ENCODE peak calls at places on chromosomes 2 and 18, in five cellular contexts. One of them, this sample, is unnamed.

GRCh38 chr2:122203523-122203922 is 448.1 kb downstream of the TSN start:
- DNase-seq in stomach: no peak
- DNase-seq in adipocyte: peak; percentile 44
- DNase-seq in CD8-positive, alpha-beta memory T cell: no peak
- DNase-seq in ovary: no peak
- DNase-seq in this sample: no peak

GRCh38 chr18:23145613-23146012 is 10.3 kb downstream of the CABLES1 start:
- DNase-seq in ovary: no peak
- DNase-seq in CD8-positive, alpha-beta memory T cell: no peak
- DNase-seq in adipocyte: no peak
- DNase-seq in stomach: no peak
- DNase-seq in this sample: no peak

GRCh38 chr2:219765236-219765635 is 137.8 kb downstream of the SLC4A3 start:
- DNase-seq in stomach: no peak
- DNase-seq in adipocyte: no peak
- DNase-seq in ovary: no peak
- DNase-seq in CD8-positive, alpha-beta memory T cell: no peak
- DNase-seq in this sample: no peak

GRCh38 chr2:66582975-66583842 is 148.3 kb downstream of the MEIS1 start:
- DNase-seq in ovary: peak; percentile 35
- DNase-seq in stomach: no peak
- DNase-seq in CD8-positive, alpha-beta memory T cell: no peak
- DNase-seq in adipocyte: no peak
- DNase-seq in this sample: no peak

GRCh38 chr2:216503697-216504375 is 5.2 kb downstream of the RPL37A start:
- DNase-seq in stomach: no peak
- DNase-seq in CD8-positive, alpha-beta memory T cell: no peak
- DNase-seq in ovary: no peak
- DNase-seq in adipocyte: no peak
- DNase-seq in this sample: no peak

GRCh38 chr2:59706729-59707128 is 846.7 kb downstream of the BCL11A start:
- DNase-seq in CD8-positive, alpha-beta memory T cell: no peak
- DNase-seq in ovary: no peak
- DNase-seq in adipocyte: no peak
- DNase-seq in stomach: no peak
- DNase-seq in this sample: no peak

GRCh38 chr2:107376910-107377309 is 449.8 kb upstream of the RGPD4 start:
- DNase-seq in CD8-positive, alpha-beta memory T cell: no peak
- DNase-seq in stomach: no peak
- DNase-seq in ovary: no peak
- DNase-seq in adipocyte: no peak
- DNase-seq in this sample: no peak

GRCh38 chr18:54416459-54416858 is 58.8 kb downstream of the C18orf54 start:
- DNase-seq in adipocyte: peak; percentile 34
- DNase-seq in stomach: no peak
- DNase-seq in ovary: no peak
- DNase-seq in CD8-positive, alpha-beta memory T cell: no peak
- DNase-seq in this sample: no peak

GRCh38 chr2:157107877-157108276 is 149.6 kb upstream of the GALNT5 start:
- DNase-seq in adipocyte: no peak
- DNase-seq in CD8-positive, alpha-beta memory T cell: no peak
- DNase-seq in ovary: no peak
- DNase-seq in stomach: no peak
- DNase-seq in this sample: no peak

GRCh38 chr2:170869036-170869435 is 52.3 kb downstream of the GAD1 start:
- DNase-seq in adipocyte: no peak
- DNase-seq in ovary: no peak
- DNase-seq in stomach: no peak
- DNase-seq in CD8-positive, alpha-beta memory T cell: no peak
- DNase-seq in this sample: no peak

GRCh38 chr18:67813380-67814028 is 297.0 kb upstream of the DSEL start:
- DNase-seq in stomach: no peak
- DNase-seq in adipocyte: peak; percentile 38
- DNase-seq in CD8-positive, alpha-beta memory T cell: no peak
- DNase-seq in ovary: no peak
- DNase-seq in this sample: no peak

GRCh38 chr18:41517142-41517541 is 437.9 kb upstream of the PIK3C3 start:
- DNase-seq in adipocyte: peak; percentile 19
- DNase-seq in stomach: no peak
- DNase-seq in ovary: no peak
- DNase-seq in CD8-positive, alpha-beta memory T cell: no peak
- DNase-seq in this sample: no peak

GRCh38 chr2:175233135-175233719 is 51.7 kb upstream of the ATP5MC3 start:
- DNase-seq in CD8-positive, alpha-beta memory T cell: no peak
- DNase-seq in adipocyte: peak; percentile 63
- DNase-seq in stomach: no peak
- DNase-seq in ovary: no peak
- DNase-seq in this sample: no peak

GRCh38 chr18:79380816-79381806 is 14.6 kb upstream of the NFATC1 start:
- DNase-seq in ovary: peak; percentile 80
- DNase-seq in CD8-positive, alpha-beta memory T cell: peak; percentile 71
- DNase-seq in stomach: peak; percentile 74
- DNase-seq in adipocyte: peak; percentile 77
- DNase-seq in this sample: peak; percentile 52

GRCh38 chr18:48567388-48567787 is 28.6 kb downstream of the CTIF start:
- DNase-seq in stomach: no peak
- DNase-seq in CD8-positive, alpha-beta memory T cell: no peak
- DNase-seq in adipocyte: no peak
- DNase-seq in ovary: no peak
- DNase-seq in this sample: no peak

GRCh38 chr2:178072383-178073301 is at the start of gene PDE11A:
- DNase-seq in adipocyte: peak; percentile 85
- DNase-seq in ovary: peak; percentile 57
- DNase-seq in CD8-positive, alpha-beta memory T cell: no peak
- DNase-seq in stomach: peak; percentile 92
- DNase-seq in this sample: peak; percentile 92

GRCh38 chr2:167862296-167862695 is 385.1 kb downstream of the STK39 start:
- DNase-seq in stomach: no peak
- DNase-seq in adipocyte: no peak
- DNase-seq in ovary: no peak
- DNase-seq in CD8-positive, alpha-beta memory T cell: no peak
- DNase-seq in this sample: no peak

GRCh38 chr2:157264099-157264498 is 6.6 kb downstream of the GALNT5 start:
- DNase-seq in adipocyte: peak; percentile 82
- DNase-seq in ovary: no peak
- DNase-seq in CD8-positive, alpha-beta memory T cell: no peak
- DNase-seq in stomach: no peak
- DNase-seq in this sample: no peak

GRCh38 chr2:238190445-238190844 is 13.1 kb downstream of the ILKAP start:
- DNase-seq in CD8-positive, alpha-beta memory T cell: no peak
- DNase-seq in stomach: no peak
- DNase-seq in ovary: no peak
- DNase-seq in adipocyte: no peak
- DNase-seq in this sample: no peak

GRCh38 chr18:50099725-50100414 is 95.1 kb downstream of the MYO5B start:
- DNase-seq in adipocyte: peak; percentile 7
- DNase-seq in CD8-positive, alpha-beta memory T cell: no peak
- DNase-seq in stomach: no peak
- DNase-seq in ovary: no peak
- DNase-seq in this sample: no peak

GRCh38 chr2:37365669-37366068 is 21.2 kb downstream of the QPCT start:
- DNase-seq in ovary: no peak
- DNase-seq in CD8-positive, alpha-beta memory T cell: no peak
- DNase-seq in stomach: no peak
- DNase-seq in adipocyte: no peak
- DNase-seq in this sample: no peak

GRCh38 chr2:47251404-47251675 is 96.2 kb upstream of the STPG4 start:
- DNase-seq in CD8-positive, alpha-beta memory T cell: no peak
- DNase-seq in stomach: no peak
- DNase-seq in adipocyte: no peak
- DNase-seq in ovary: no peak
- DNase-seq in this sample: no peak

GRCh38 chr2:109348645-109349554 is 219.9 kb downstream of the SH3RF3 start:
- DNase-seq in adipocyte: no peak
- DNase-seq in ovary: no peak
- DNase-seq in CD8-positive, alpha-beta memory T cell: peak; percentile 67
- DNase-seq in stomach: no peak
- DNase-seq in this sample: no peak

GRCh38 chr2:39140322-39140847 is 19.5 kb upstream of the SOS1 start:
- DNase-seq in stomach: no peak
- DNase-seq in adipocyte: peak; percentile 61
- DNase-seq in CD8-positive, alpha-beta memory T cell: no peak
- DNase-seq in ovary: no peak
- DNase-seq in this sample: no peak

GRCh38 chr2:231604101-231604684 is 11.5 kb downstream of the TEX44 start:
- DNase-seq in CD8-positive, alpha-beta memory T cell: no peak
- DNase-seq in ovary: peak; percentile 76
- DNase-seq in adipocyte: no peak
- DNase-seq in stomach: peak; percentile 51
- DNase-seq in this sample: peak; percentile 28

GRCh38 chr2:234981197-234982095 is 29.6 kb downstream of the SH3BP4 start:
- DNase-seq in adipocyte: peak; percentile 97
- DNase-seq in CD8-positive, alpha-beta memory T cell: no peak
- DNase-seq in stomach: peak; percentile 63
- DNase-seq in ovary: peak; percentile 70
- DNase-seq in this sample: no peak
- H3K4me3 ChIP-seq in adipocyte: peak overlapping the region; percentile 49
- H3K4me3 ChIP-seq in CD8-positive, alpha-beta memory T cell: no peak overlapping the region
- H3K4me3 ChIP-seq in stomach: peak overlapping the region; percentile 24
- H3K4me3 ChIP-seq in ovary: peak overlapping the region; percentile 18
- H3K4me3 ChIP-seq in this sample: no peak overlapping the region

DNA sequence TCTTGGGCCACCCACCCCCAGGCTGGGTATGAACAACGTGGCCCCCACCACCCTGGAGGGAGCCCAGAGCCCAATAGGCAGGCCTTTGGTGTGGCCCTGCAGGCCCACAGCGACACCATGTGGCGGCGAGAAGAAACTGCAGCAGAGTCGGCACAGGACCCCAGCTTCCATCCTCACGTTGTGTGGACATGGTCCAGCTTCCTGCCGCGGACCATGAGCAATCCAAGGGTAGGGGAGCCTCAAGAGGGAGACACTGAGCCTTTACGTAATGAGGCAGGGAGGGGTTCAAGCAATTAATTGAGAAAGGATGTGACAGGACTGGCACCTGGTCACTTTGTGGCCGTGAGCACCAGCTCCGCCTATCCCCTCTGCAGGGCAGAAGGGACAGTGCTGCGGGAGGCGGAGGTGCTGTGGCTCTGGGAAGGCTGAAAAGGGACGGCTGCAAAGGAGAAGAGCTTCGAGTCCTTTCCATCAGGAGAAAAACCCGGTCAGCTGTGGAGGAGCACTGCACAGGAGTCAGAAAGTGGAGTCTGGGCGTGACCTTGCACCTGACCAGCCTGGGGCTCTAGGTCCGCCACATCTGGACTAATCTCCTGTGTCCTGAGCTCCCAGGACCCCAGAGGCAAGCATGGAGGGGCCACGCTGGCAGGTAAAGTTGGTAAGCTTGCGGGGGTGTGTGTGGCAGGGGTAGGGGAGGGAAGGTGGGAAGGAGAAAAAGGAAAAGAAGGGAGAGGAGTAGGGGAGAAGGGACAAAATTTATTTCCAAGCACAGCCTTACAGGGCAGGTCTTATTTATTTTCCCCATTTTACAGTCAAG is 44.9 kb downstream of the TMEM37 start:
- DNase-seq in CD8-positive, alpha-beta memory T cell: no peak
- DNase-seq in stomach: peak; percentile 63
- DNase-seq in ovary: peak; percentile 65
- DNase-seq in adipocyte: peak; percentile 68
- DNase-seq in this sample: peak; percentile 17
- H3K4me3 ChIP-seq in CD8-positive, alpha-beta memory T cell: no peak overlapping the region
- H3K4me3 ChIP-seq in stomach: no peak overlapping the region
- H3K4me3 ChIP-seq in ovary: no peak overlapping the region
- H3K4me3 ChIP-seq in adipocyte: no peak overlapping the region
- H3K4me3 ChIP-seq in this sample: no peak overlapping the region

GRCh38 chr2:73979686-73980085 is 5.0 kb upstream of the TET3 start:
- DNase-seq in stomach: no peak
- DNase-seq in adipocyte: peak; percentile 92
- DNase-seq in CD8-positive, alpha-beta memory T cell: no peak
- DNase-seq in ovary: no peak
- DNase-seq in this sample: no peak

GRCh38 chr2:73979021-73979420 is 5.7 kb upstream of the TET3 start:
- DNase-seq in adipocyte: no peak
- DNase-seq in ovary: no peak
- DNase-seq in CD8-positive, alpha-beta memory T cell: peak; percentile 71
- DNase-seq in stomach: no peak
- DNase-seq in this sample: no peak

GRCh38 chr2:73981081-73981968 is 3.4 kb upstream of the TET3 start:
- DNase-seq in stomach: peak; percentile 52
- DNase-seq in CD8-positive, alpha-beta memory T cell: no peak
- DNase-seq in ovary: no peak
- DNase-seq in adipocyte: peak; percentile 39
- DNase-seq in this sample: no peak

GRCh38 chr2:73982140-73982617 is 2.5 kb upstream of the TET3 start:
- DNase-seq in ovary: no peak
- DNase-seq in adipocyte: no peak
- DNase-seq in CD8-positive, alpha-beta memory T cell: no peak
- DNase-seq in stomach: peak; percentile 41
- DNase-seq in this sample: no peak

DNA sequence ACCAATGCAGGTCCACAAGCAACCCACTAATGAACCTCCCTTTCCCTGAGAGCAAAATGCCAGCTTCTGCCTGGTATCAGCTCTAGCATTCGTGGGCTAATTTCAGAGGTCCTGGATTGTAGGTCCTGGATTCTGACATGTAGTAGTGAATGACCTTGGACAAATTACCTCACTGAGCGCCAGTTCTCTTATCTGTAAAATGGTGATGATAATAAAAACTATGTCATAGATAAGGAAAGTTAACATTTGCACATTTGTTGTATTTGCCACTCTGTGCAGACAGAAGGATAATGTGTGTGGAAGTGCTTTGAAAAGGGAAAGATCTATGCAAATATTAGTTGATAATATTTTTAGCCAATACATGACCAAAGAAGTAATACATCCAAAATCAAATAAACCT is 4.1 kb upstream of the TET3 start:
- DNase-seq in stomach: no peak
- DNase-seq in CD8-positive, alpha-beta memory T cell: no peak
- DNase-seq in adipocyte: no peak
- DNase-seq in ovary: no peak
- DNase-seq in this sample: no peak
- H3K4me3 ChIP-seq in stomach: no peak overlapping the region
- H3K4me3 ChIP-seq in CD8-positive, alpha-beta memory T cell: peak overlapping the region; percentile 19
- H3K4me3 ChIP-seq in adipocyte: no peak overlapping the region
- H3K4me3 ChIP-seq in ovary: no peak overlapping the region
- H3K4me3 ChIP-seq in this sample: no peak overlapping the region

DNA sequence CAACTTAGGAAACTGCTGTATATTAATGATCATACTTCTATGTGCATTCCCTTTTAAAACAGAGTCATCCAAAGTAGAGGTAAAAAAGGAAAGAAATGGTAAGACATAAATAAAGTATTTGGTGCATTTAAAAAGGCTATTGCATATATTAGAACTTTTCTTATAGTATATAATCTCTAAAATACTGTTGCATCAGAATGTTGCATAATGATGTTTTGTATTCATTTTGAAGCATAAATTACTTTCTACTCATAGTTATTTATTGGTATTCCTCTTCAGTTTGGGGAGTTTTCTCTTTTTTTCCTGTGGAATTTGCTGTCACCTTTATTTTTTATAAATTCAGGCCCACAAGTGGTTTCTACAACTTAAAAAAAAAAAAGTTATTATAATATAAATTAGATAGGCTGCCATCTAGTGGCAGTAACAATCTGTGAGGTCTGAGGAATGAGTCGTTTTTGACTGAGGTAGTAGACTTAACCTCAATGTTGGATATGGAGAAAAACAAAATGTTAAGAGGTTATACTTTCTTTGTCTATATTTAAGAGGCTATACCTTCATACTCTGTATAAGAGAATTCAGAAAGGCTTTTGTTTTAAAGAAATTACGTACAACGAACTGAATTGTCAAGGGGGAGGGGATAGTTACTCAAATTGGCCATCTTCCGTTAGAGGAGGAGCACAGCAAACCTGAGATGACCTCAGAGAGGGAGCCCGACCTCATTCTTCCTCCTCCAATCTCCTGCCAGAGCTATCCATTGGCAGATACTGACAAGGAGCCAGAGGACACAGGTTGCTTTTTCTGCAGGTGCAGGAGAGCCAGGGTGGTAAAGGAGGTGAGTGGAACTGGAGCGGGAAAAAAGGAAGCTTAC is 23.8 kb downstream of the ANKAR start:
- DNase-seq in CD8-positive, alpha-beta memory T cell: no peak
- DNase-seq in stomach: peak; percentile 30
- DNase-seq in adipocyte: peak; percentile 86
- DNase-seq in ovary: peak; percentile 60
- DNase-seq in this sample: peak; percentile 40
- H3K4me3 ChIP-seq in CD8-positive, alpha-beta memory T cell: no peak overlapping the region
- H3K4me3 ChIP-seq in stomach: no peak overlapping the region
- H3K4me3 ChIP-seq in adipocyte: no peak overlapping the region
- H3K4me3 ChIP-seq in ovary: no peak overlapping the region
- H3K4me3 ChIP-seq in this sample: no peak overlapping the region